ENCODE peak calls at places on chromosomes 1 and 21, in four cellular contexts. F, N, B and L are unnamed samples.

GRCh38 chr1:2098301-2098698 is 48.1 kb downstream of the PRKCZ start:
- DNase-seq in F (no peak), B (no peak), N (no peak), L (no peak)

GRCh38 chr1:37028981-37029617 is 5.2 kb downstream of the GRIK3 start:
- DNase-seq in N (peak; percentile 20), B (no peak), F (no peak), L (no peak)

GRCh38 chr1:21141030-21141429 is 35.7 kb downstream of the EIF4G3 start:
- DNase-seq in N (no peak), B (no peak), F (no peak), L (no peak)

GRCh38 chr1:245969274-245969673 is 537.8 kb downstream of the SMYD3 start:
- DNase-seq in B (peak; percentile 18), N (no peak), F (no peak), L (no peak)

GRCh38 chr1:201649776-201650607 is 111.1 kb downstream of the NAV1 start:
- DNase-seq in N (no peak), B (no peak), F (peak; percentile 88), L (no peak)

GRCh38 chr1:20410555-20410954 is 75.5 kb downstream of the CAMK2N1 start:
- DNase-seq in F (peak; percentile 66), N (no peak), B (no peak), L (no peak)

GRCh38 chr1:44326066-44326701 is 28.9 kb downstream of the ERI3 start:
- DNase-seq in B (no peak), N (no peak), F (no peak), L (no peak)

GRCh38 chr1:167345386-167345733 is 124.7 kb downstream of the POU2F1 start:
- DNase-seq in F (no peak), N (no peak), B (no peak), L (no peak)

GRCh38 chr1:168609133-168609715 is 32.8 kb downstream of the XCL1 start:
- DNase-seq in B (no peak), N (no peak), F (no peak), L (no peak)

GRCh38 chr1:161013591-161014513 is 7.1 kb downstream of the F11R start:
- DNase-seq in F (peak; percentile 71), B (peak; percentile 99), N (peak; percentile 74), L (no peak)

GRCh38 chr1:173478099-173478555 is 992 bp downstream of the PRDX6 start:
- DNase-seq in B (peak; percentile 24), N (no peak), F (peak; percentile 32), L (peak; percentile 48)
- TF ChIP-seq TARDBP in B (no peak), N (no peak), F (no peak), L (no peak)

DNA sequence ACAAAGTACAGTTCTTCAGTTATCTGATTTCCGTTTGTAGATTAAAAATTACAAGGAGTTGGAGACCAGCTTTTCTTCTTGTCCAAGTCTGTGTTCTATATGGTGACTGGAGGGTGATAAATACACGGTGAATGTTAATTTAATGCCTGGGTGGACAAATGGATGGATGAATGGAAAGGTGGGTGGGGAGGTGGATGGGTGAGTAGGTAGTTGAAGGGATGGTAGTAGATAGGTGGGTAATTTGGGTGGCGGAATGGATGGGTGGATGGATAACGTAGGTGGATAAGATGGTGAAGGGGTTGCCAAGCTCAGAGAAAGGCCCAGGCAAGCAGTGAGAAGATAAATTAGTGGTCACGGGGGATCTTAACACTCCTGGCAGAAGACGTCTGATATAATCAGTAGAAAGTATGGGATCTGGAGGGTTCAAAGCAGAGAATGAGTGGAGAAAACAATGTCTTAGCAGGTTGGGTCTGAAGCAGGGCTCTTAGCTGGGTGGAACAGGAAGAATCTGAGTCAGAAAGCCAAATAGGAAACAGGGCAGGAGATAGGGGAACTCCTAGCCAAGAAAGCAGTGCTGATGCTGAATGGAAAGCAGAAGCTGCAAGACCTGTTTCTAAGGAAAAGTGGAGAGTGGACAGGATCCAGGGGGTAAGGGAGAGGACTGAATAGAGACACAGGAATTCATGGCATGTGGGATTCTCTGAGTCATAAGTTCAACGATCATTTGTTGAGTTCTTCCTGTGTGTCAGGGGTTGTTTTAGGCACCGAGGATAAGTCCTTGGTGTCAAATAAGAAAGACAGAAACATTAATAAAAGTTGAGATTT is 154.0 kb upstream of the FGGY start:
- DNase-seq in N (no peak), F (no peak), B (peak; percentile 72), L (no peak)
- TF ChIP-seq TARDBP in N (no peak), F (no peak), B (no peak), L (no peak)

GRCh38 chr1:205939690-205940330 is 3.4 kb downstream of the SLC26A9 start:
- DNase-seq in F (peak; percentile 72), B (peak; percentile 34), N (no peak), L (peak; percentile 80)
- TF ChIP-seq TARDBP in F (no peak), B (no peak), N (no peak), L (no peak)

DNA sequence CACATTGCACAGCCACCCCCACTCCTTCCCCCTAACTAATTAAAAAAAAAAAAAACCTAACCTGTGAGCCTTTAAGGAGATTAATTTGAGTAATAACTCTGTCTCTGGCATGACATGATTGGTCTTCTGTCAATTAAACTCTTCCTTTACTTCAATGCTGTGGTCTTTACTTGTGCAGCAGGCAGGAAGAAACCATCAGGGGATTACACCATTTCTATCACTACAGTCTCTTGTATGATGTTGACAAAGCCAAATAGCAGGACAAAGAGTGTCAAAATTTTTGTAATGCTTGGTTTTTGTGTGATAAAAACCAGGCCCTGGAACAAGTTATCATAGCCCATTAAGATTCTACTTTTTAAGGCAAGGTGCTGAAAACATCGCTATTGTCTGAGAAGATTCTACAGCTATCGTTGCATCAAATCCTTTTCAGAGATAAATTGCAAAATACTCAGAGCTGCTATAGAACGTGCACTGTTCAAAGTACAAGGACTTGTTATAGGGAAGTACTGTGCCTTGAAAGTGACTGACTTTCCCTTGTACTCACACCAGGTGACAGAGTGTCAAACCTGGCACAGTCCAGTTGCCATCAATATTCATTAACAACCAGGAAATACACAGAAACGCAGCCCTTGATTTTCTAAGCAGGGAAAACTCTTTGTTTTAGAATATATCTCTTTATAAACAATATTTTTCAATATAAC is 37.7 kb downstream of the LHX9 start:
- DNase-seq in B (peak; percentile 49), F (no peak), N (no peak), L (no peak)
- TF ChIP-seq TARDBP in B (no peak), F (no peak), N (no peak), L (no peak)

GRCh38 chr1:32539584-32540571 is 651 bp downstream of the ZBTB8A start:
- DNase-seq in B (no peak), N (no peak), F (peak; percentile 71), L (peak; percentile 66)
- TF ChIP-seq TARDBP in B (no peak), N (no peak), F (no peak), L (no peak)

GRCh38 chr21:41411449-41412089 is 14.5 kb upstream of the MX1 start:
- DNase-seq in B (peak; percentile 9), N (peak; percentile 40), F (no peak), L (no peak)
- TF ChIP-seq TARDBP in B (no peak), N (no peak), F (no peak), L (no peak)